ENCODE peak calls at places on chromosomes 2 and 18, in five cellular contexts. One of them, this sample, is unnamed.

GRCh38 chr2:177474904-177475474 is 82.4 kb downstream of the AGPS start:
- DNase-seq in CD4-positive, alpha-beta T cell: no peak
- DNase-seq in prostate gland: no peak
- DNase-seq in brain microvascular endothelial cell: no peak
- DNase-seq in cardiac muscle cell: no peak
- DNase-seq in this sample: no peak

GRCh38 chr18:22165049-22165602 is 4.3 kb upstream of the GATA6 start:
- DNase-seq in CD4-positive, alpha-beta T cell: no peak
- DNase-seq in prostate gland: no peak
- DNase-seq in cardiac muscle cell: peak; percentile 66
- DNase-seq in brain microvascular endothelial cell: no peak
- DNase-seq in this sample: no peak

GRCh38 chr2:176124358-176125214 is 2.1 kb downstream of the HOXD9 start:
- DNase-seq in CD4-positive, alpha-beta T cell: no peak
- DNase-seq in prostate gland: no peak
- DNase-seq in brain microvascular endothelial cell: no peak
- DNase-seq in cardiac muscle cell: no peak
- DNase-seq in this sample: no peak

GRCh38 chr2:18525236-18525635 is 35.2 kb downstream of the RDH14 start:
- DNase-seq in cardiac muscle cell: peak; percentile 76
- DNase-seq in brain microvascular endothelial cell: no peak
- DNase-seq in prostate gland: no peak
- DNase-seq in CD4-positive, alpha-beta T cell: no peak
- DNase-seq in this sample: no peak

GRCh38 chr2:9258953-9259399 is 52.4 kb downstream of the ASAP2 start:
- DNase-seq in prostate gland: no peak
- DNase-seq in cardiac muscle cell: no peak
- DNase-seq in brain microvascular endothelial cell: no peak
- DNase-seq in CD4-positive, alpha-beta T cell: no peak
- DNase-seq in this sample: no peak

GRCh38 chr2:39730685-39731302 is 48.3 kb downstream of the THUMPD2 start:
- DNase-seq in prostate gland: no peak
- DNase-seq in CD4-positive, alpha-beta T cell: no peak
- DNase-seq in brain microvascular endothelial cell: peak; percentile 29
- DNase-seq in cardiac muscle cell: peak; percentile 32
- DNase-seq in this sample: no peak

GRCh38 chr2:203705184-203705583 is 1.3 kb upstream of the CD28 start:
- DNase-seq in CD4-positive, alpha-beta T cell: peak; percentile 15
- DNase-seq in brain microvascular endothelial cell: no peak
- DNase-seq in prostate gland: no peak
- DNase-seq in cardiac muscle cell: no peak
- DNase-seq in this sample: no peak

GRCh38 chr2:236574424-236575145 is 5.0 kb downstream of the ACKR3 start:
- DNase-seq in CD4-positive, alpha-beta T cell: no peak
- DNase-seq in prostate gland: no peak
- DNase-seq in brain microvascular endothelial cell: no peak
- DNase-seq in cardiac muscle cell: no peak
- DNase-seq in this sample: no peak

GRCh38 chr2:199463000-199463692 is 5.4 kb upstream of the SATB2 start:
- DNase-seq in brain microvascular endothelial cell: no peak
- DNase-seq in cardiac muscle cell: peak; percentile 87
- DNase-seq in CD4-positive, alpha-beta T cell: no peak
- DNase-seq in prostate gland: peak; percentile 73
- DNase-seq in this sample: no peak

GRCh38 chr2:26562811-26563645 is 78.1 kb downstream of the CIB4 start:
- DNase-seq in CD4-positive, alpha-beta T cell: no peak
- DNase-seq in prostate gland: peak; percentile 43
- DNase-seq in cardiac muscle cell: no peak
- DNase-seq in brain microvascular endothelial cell: no peak
- DNase-seq in this sample: no peak

GRCh38 chr18:11883153-11883552 is 25.0 kb downstream of the MPPE1 start:
- DNase-seq in CD4-positive, alpha-beta T cell: no peak
- DNase-seq in cardiac muscle cell: no peak
- DNase-seq in brain microvascular endothelial cell: no peak
- DNase-seq in prostate gland: no peak
- DNase-seq in this sample: no peak

GRCh38 chr2:56372071-56372656 is 188.4 kb downstream of the CCDC85A start:
- DNase-seq in prostate gland: no peak
- DNase-seq in brain microvascular endothelial cell: no peak
- DNase-seq in CD4-positive, alpha-beta T cell: no peak
- DNase-seq in cardiac muscle cell: no peak
- DNase-seq in this sample: no peak

GRCh38 chr2:102473020-102473419 is at the start of gene SLC9A4:
- DNase-seq in cardiac muscle cell: peak; percentile 51
- DNase-seq in CD4-positive, alpha-beta T cell: peak; percentile 6
- DNase-seq in prostate gland: peak; percentile 44
- DNase-seq in brain microvascular endothelial cell: peak; percentile 45
- DNase-seq in this sample: no peak

GRCh38 chr2:16773080-16773713 is 107.6 kb upstream of the CYRIA start:
- DNase-seq in prostate gland: peak; percentile 41
- DNase-seq in CD4-positive, alpha-beta T cell: no peak
- DNase-seq in brain microvascular endothelial cell: peak; percentile 57
- DNase-seq in cardiac muscle cell: peak; percentile 77
- DNase-seq in this sample: no peak

GRCh38 chr2:240013343-240013742 is 11.8 kb downstream of the NDUFA10 start:
- DNase-seq in CD4-positive, alpha-beta T cell: no peak
- DNase-seq in brain microvascular endothelial cell: no peak
- DNase-seq in cardiac muscle cell: no peak
- DNase-seq in prostate gland: no peak
- DNase-seq in this sample: no peak
- TF ChIP-seq CTCF in CD4-positive, alpha-beta T cell: no peak
- TF ChIP-seq CTCF in brain microvascular endothelial cell: peak; percentile 38
- TF ChIP-seq CTCF in cardiac muscle cell: peak; percentile 41
- TF ChIP-seq CTCF in prostate gland: no peak
- TF ChIP-seq CTCF in this sample: no peak

GRCh38 chr2:149258531-149258930 is 71.9 kb upstream of the LYPD6 start:
- DNase-seq in prostate gland: no peak
- DNase-seq in brain microvascular endothelial cell: no peak
- DNase-seq in CD4-positive, alpha-beta T cell: no peak
- DNase-seq in cardiac muscle cell: no peak
- DNase-seq in this sample: no peak
- TF ChIP-seq CTCF in prostate gland: no peak
- TF ChIP-seq CTCF in brain microvascular endothelial cell: no peak
- TF ChIP-seq CTCF in CD4-positive, alpha-beta T cell: no peak
- TF ChIP-seq CTCF in cardiac muscle cell: no peak
- TF ChIP-seq CTCF in this sample: no peak

GRCh38 chr2:145957929-145958328 is 1438.0 kb upstream of the ZEB2 start:
- DNase-seq in cardiac muscle cell: no peak
- DNase-seq in CD4-positive, alpha-beta T cell: no peak
- DNase-seq in prostate gland: no peak
- DNase-seq in brain microvascular endothelial cell: no peak
- DNase-seq in this sample: no peak
- TF ChIP-seq CTCF in cardiac muscle cell: no peak
- TF ChIP-seq CTCF in CD4-positive, alpha-beta T cell: no peak
- TF ChIP-seq CTCF in prostate gland: no peak
- TF ChIP-seq CTCF in brain microvascular endothelial cell: no peak
- TF ChIP-seq CTCF in this sample: no peak

GRCh38 chr2:54341656-54342055 is 85.6 kb upstream of the TSPYL6 start:
- DNase-seq in cardiac muscle cell: no peak
- DNase-seq in brain microvascular endothelial cell: no peak
- DNase-seq in prostate gland: no peak
- DNase-seq in CD4-positive, alpha-beta T cell: no peak
- DNase-seq in this sample: no peak
- TF ChIP-seq CTCF in cardiac muscle cell: peak; percentile 42
- TF ChIP-seq CTCF in brain microvascular endothelial cell: peak; percentile 45
- TF ChIP-seq CTCF in prostate gland: no peak
- TF ChIP-seq CTCF in CD4-positive, alpha-beta T cell: no peak
- TF ChIP-seq CTCF in this sample: no peak

DNA sequence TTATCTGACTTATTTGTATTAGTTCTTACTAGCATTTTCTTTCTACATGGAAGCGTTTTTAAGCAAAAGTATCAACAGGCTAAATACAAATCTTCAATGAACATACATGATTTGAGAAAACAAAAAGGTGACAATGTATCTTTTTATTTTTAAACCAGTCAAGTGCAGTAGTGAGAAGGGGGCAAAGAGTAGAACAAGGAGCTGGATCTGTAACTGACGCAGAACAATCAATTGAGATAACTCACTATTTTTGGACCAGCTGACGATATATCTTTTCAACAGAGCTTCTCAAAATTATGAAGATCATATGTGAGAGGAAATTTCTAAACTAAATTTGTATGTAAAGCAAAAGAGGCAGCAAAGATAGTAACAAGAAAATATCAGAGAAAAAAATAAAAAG is 15.5 kb downstream of the NCKAP1 start:
- DNase-seq in CD4-positive, alpha-beta T cell: no peak
- DNase-seq in cardiac muscle cell: no peak
- DNase-seq in brain microvascular endothelial cell: no peak
- DNase-seq in prostate gland: no peak
- DNase-seq in this sample: no peak
- TF ChIP-seq CTCF in CD4-positive, alpha-beta T cell: no peak
- TF ChIP-seq CTCF in cardiac muscle cell: no peak
- TF ChIP-seq CTCF in brain microvascular endothelial cell: no peak
- TF ChIP-seq CTCF in prostate gland: no peak
- TF ChIP-seq CTCF in this sample: no peak